ENCODE peak calls at places on chromosomes 2 and 18, in nine cellular contexts. K, T, O, M, X, P, B, S and L are unnamed samples.

GRCh38 chr2:237132799-237133198 is 47.1 kb downstream of the COPS8 start:
- DNase-seq in X (no peak), S (no peak), M (no peak), T (no peak), P (no peak), O (no peak), B (peak), K (peak), L (no peak)

GRCh38 chr2:80001704-80002103 is 302.8 kb downstream of the LRRTM1 start:
- DNase-seq in X (no peak), P (no peak), S (no peak), K (no peak), O (no peak), T (no peak), M (no peak), B (no peak), L (no peak)

GRCh38 chr2:32701806-32702205 is 74.0 kb downstream of the TTC27 start:
- DNase-seq in X (no peak), T (no peak), P (no peak), S (no peak), B (no peak), O (no peak), M (no peak), K (no peak), L (no peak)

GRCh38 chr2:215724171-215724570 is 288.3 kb upstream of the FN1 start:
- DNase-seq in S (no peak), O (no peak), T (no peak), M (no peak), B (no peak), P (no peak), K (no peak), X (no peak), L (no peak)

GRCh38 chr2:164457271-164457670 is 164.0 kb downstream of the GRB14 start:
- DNase-seq in K (no peak), M (no peak), P (no peak), O (no peak), X (no peak), B (no peak), S (no peak), T (no peak), L (no peak)

GRCh38 chr2:152432206-152432653 is 97.3 kb downstream of the FMNL2 start:
- DNase-seq in O (no peak), K (no peak), B (no peak), M (no peak), T (no peak), S (peak), P (no peak), X (peak), L (peak)

GRCh38 chr2:26477911-26478253 is at the start of gene OTOF:
- DNase-seq in T (no peak), P (no peak), X (no peak), B (no peak), M (no peak), K (no peak), S (peak), O (no peak), L (peak)

GRCh38 chr2:217919781-217920351 is 82.9 kb downstream of the TNS1 start:
- DNase-seq in K (no peak), P (no peak), M (no peak), T (no peak), S (peak), B (no peak), O (no peak), X (peak), L (no peak)

GRCh38 chr18:58682429-58683069 is 11.3 kb downstream of the MALT1 start:
- DNase-seq in S (peak), B (no peak), K (peak), O (peak), T (peak), X (peak), P (peak), M (no peak), L (peak)

GRCh38 chr18:55633032-55633431 is 45.0 kb upstream of the TCF4 start:
- DNase-seq in B (no peak), O (peak), M (no peak), X (peak), P (no peak), T (no peak), K (no peak), S (no peak), L (peak)

GRCh38 chr18:79305976-79306375 is 89.8 kb upstream of the NFATC1 start:
- DNase-seq in X (no peak), K (no peak), B (no peak), O (no peak), M (no peak), P (no peak), S (no peak), T (no peak), L (no peak)

GRCh38 chr2:135742307-135742838 is 718 bp downstream of the UBXN4 start:
- DNase-seq in K (peak), B (peak), S (no peak), P (peak), M (peak), T (peak), X (peak), O (peak), L (peak)